ENCODE peak calls at places on chromosomes 1 and 21, in eight cellular contexts. E is esophagus muscularis mucosa, L is neural progenitor cell, M is kidney, Y is stomach, A is DND-41, Z is esophagus squamous epithelium, O is AG04450. G is an unnamed sample.

GRCh38 chr1:157091668-157092273 is 7.8 kb downstream of the ETV3L start:
- DNase-seq in E (no peak), L (no peak), M (no peak), Y (no peak), A (no peak), Z (no peak), O (no peak), G (peak; percentile 20)

GRCh38 chr1:213649373-213649772 is 338.4 kb upstream of the PROX1 start:
- DNase-seq in E (no peak), L (no peak), M (no peak), Y (no peak), A (no peak), Z (no peak), O (no peak), G (no peak)

GRCh38 chr1:180301135-180301737 is 71.2 kb downstream of the LHX4 start:
- DNase-seq in E (no peak), L (no peak), M (no peak), Y (no peak), A (no peak), Z (no peak), O (no peak), G (no peak)

GRCh38 chr1:30984167-30984870 is 75.8 kb upstream of the SDC3 start:
- DNase-seq in E (no peak), L (no peak), M (no peak), Y (no peak), A (no peak), Z (no peak), O (no peak), G (no peak)

GRCh38 chr1:234476172-234476571 is 2.8 kb downstream of the TARBP1 start:
- DNase-seq in E (no peak), L (no peak), M (no peak), Y (no peak), A (no peak), Z (no peak), O (no peak), G (no peak)

GRCh38 chr1:54378157-54378883 is 27.9 kb downstream of the SSBP3 start:
- DNase-seq in E (no peak), L (peak; percentile 95), M (no peak), Y (no peak), A (no peak), Z (no peak), O (no peak), G (no peak)

GRCh38 chr21:32312976-32313375 is 14.3 kb downstream of the MRAP start:
- DNase-seq in E (no peak), L (no peak), M (no peak), Y (no peak), A (no peak), Z (no peak), O (no peak), G (no peak)

GRCh38 chr1:16978589-16979474 is 1.6 kb downstream of the MFAP2 start:
- DNase-seq in E (no peak), L (peak; percentile 23), M (peak; percentile 84), Y (no peak), A (no peak), Z (no peak), O (peak; percentile 82), G (peak; percentile 83)

GRCh38 chr1:47621483-47621882 is 183.6 kb downstream of the FOXD2 start:
- DNase-seq in E (peak; percentile 90), L (no peak), M (no peak), Y (peak; percentile 13), A (no peak), Z (no peak), O (no peak), G (no peak)

GRCh38 chr1:150493175-150493574 is 6.0 kb downstream of the TARS2 start:
- DNase-seq in E (no peak), L (no peak), M (no peak), Y (no peak), A (no peak), Z (no peak), O (no peak), G (no peak)

GRCh38 chr1:3423896-3424610 is 30.4 kb upstream of the ARHGEF16 start:
- DNase-seq in E (no peak), L (no peak), M (peak; percentile 55), Y (no peak), A (no peak), Z (no peak), O (no peak), G (no peak)
- H3K9me3 ChIP-seq in E (no peaks in the 10 kb centered on the region), L (no peaks in the 10 kb centered on the region), M (no peaks in the 10 kb centered on the region), Y (no peaks in the 10 kb centered on the region), A (no peaks in the 10 kb centered on the region), Z (no peaks in the 10 kb centered on the region), O (no peaks in the 10 kb centered on the region), G (no peaks in the 10 kb centered on the region)

GRCh38 chr1:43074244-43074643 is 97.8 kb downstream of the EBNA1BP2 start:
- DNase-seq in E (no peak), L (peak; percentile 47), M (no peak), Y (no peak), A (no peak), Z (no peak), O (no peak), G (no peak)
- TF ChIP-seq CTCF in E (no peak), L (peak; percentile 31), M (no peak), Y (no peak), A (peak; percentile 9), Z (no peak), O (peak; percentile 21), G (no peak)

DNA sequence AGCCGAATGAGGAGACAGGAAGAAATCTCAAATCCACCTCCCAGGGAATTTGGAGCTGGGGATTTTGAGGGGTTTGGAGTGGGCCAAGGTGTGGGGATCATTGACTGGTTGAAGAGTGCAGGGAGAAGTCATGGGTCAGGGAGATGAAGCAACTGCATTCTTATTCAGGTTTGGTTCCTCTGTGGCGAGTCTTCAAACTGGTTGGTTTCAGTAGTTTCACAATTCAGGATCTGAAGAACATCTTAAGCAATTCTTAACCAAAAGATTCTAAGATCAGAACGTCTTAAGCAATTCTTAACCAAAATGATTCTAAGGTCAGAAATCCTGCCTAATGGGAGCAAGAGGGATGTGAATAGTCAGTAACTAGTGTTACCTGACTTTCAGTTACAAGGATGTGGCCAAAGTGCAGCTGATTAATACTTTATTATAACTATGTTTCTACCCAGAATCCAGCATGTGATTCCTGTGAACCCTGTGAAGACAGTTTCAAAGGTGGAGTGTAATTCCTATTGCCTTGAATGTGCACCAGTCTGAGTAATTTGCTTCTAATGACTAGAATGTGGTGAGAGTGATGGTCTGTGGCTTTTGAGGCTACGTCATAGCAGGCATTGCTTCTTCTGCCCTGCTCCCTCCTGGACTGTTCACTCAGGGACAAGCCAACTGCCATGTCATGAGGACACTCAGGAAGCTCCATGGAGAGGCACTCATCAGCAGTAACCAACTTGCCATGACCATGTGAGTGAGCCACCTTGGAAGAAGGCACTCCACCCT is 61.2 kb downstream of the OLFML3 start:
- DNase-seq in E (no peak), L (no peak), M (no peak), Y (no peak), A (no peak), Z (no peak), O (no peak), G (no peak)
- H3K9me3 ChIP-seq in E (no peaks in the 10 kb centered on the region), L (no peaks in the 10 kb centered on the region), M (no peaks in the 10 kb centered on the region), Y (no peaks in the 10 kb centered on the region), A (no peaks in the 10 kb centered on the region), Z (no peaks in the 10 kb centered on the region), O (no peaks in the 10 kb centered on the region), G (no peaks in the 10 kb centered on the region)

GRCh38 chr1:26169669-26170471 is at the start of gene ZNF593:
- DNase-seq in E (peak; percentile 97), L (peak; percentile 95), M (peak; percentile 98), Y (peak; percentile 94), A (peak; percentile 87), Z (peak; percentile 26), O (peak; percentile 62), G (peak; percentile 87)
- TF ChIP-seq CTCF in E (peak; percentile 92), L (peak; percentile 83), M (peak; percentile 96), Y (peak; percentile 86), A (peak; percentile 87), Z (peak; percentile 93), O (peak; percentile 83), G (peak; percentile 89)

DNA sequence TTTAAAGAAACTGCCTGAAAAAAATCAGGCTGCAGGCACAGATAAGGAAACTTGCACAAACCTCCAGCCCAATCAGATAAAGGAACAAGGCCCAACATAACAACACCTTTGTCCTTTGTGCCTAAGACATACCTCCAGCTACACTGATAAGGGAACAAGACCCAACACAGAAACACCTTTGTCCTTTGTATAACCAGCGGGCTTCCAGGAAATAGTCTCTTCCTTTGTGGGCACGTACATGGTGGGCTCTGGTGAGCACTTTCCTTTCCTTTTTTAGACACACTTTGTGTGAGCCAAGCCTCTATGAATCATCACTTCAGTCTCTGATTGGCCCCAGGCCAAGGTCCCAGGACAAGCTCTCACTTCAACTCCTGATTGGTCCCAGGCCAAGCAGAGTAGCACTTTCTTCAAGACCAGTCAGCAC is 23.6 kb downstream of the ZNF670 start:
- DNase-seq in E (no peak), L (no peak), M (no peak), Y (peak; percentile 41), A (no peak), Z (no peak), O (no peak), G (no peak)
- H3K9me3 ChIP-seq in E (no peaks in the 10 kb centered on the region), L (peaks cover 59% of the 10 kb centered on the region), M (peaks cover 25% of the 10 kb centered on the region), Y (peaks cover 74% of the 10 kb centered on the region), A (peaks cover 68% of the 10 kb centered on the region), Z (peaks cover 78% of the 10 kb centered on the region), O (peaks cover 40% of the 10 kb centered on the region), G (no peaks in the 10 kb centered on the region)

DNA sequence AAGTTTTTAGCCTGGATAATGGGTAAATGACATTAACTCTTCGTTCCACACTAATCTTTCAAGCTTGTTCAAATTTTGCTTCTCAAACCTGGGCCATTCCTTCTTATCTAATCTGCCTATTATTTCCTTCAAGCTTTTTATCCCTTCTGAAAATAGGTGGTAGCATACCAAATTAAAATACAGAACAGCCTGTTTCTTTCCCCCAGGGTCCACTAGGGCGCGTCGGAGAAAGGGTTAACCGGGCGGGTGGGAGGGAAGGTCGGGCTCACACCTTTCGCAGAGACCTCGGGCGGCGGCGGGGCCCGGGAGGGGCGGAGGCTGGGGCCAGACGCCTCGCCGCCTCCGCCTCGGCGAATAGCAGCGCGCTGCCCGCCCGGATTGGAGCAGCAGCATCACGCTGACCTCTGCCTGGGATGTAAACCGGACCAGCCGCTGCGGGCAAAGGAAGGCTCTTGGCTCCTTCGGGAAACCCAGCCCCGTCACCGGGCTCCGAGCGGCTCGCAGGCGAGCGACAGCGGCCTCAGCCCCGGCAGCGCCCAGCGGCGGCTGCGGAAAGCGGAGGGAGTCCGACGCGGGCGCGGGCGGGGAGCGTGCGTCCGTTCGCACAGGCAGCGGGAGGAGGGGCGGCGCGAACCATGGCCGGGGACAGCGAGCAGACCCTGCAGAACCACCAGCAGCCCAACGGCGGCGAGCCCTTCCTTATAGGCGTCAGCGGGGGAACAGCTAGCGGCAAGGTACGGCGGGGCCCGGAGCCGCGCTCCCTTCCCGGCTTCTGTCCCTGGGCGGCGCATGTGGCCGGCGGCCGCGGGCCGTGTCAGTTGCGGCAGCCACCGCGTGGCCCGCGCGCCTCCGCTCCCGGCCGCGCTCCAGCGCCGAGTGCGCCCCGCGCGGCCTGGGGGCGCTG is at the start of gene UCK2:
- DNase-seq in E (peak; percentile 93), L (peak; percentile 93), M (peak; percentile 92), Y (peak; percentile 82), A (peak; percentile 81), Z (no peak), O (peak; percentile 43), G (peak; percentile 70)
- TF ChIP-seq CTCF in E (no peak), L (peak; percentile 14), M (peak; percentile 14), Y (no peak), A (peak; percentile 44), Z (peak; percentile 21), O (no peak), G (no peak)

G was measured in tibial artery.